ENCODE peak calls at places on chromosome 1, in ten cellular contexts. N is neural crest cell; U is colonic mucosa; H is adrenal gland; M is psoas muscle; O is esophagus squamous epithelium; S is coronary artery; F is WTC11; R is CD4-positive, alpha-beta T cell; J is brain microvascular endothelial cell. Z is an unnamed sample.
A peak's percentile ranks its signal among the peaks of the same experiment; 100 is the strongest.

GRCh38 chr1:159177273-159177907 is 6.0 kb downstream of the CADM3 start:
- DNase-seq in N (peak; percentile 49), U (peak; percentile 29), H (no peak), M (no peak), O (no peak), S (no peak), F (peak; percentile 73), R (no peak), J (peak; percentile 51), Z (no peak)

GRCh38 chr1:29341936-29342335 is 105.6 kb downstream of the PTPRU start:
- DNase-seq in N (no peak), U (no peak), H (no peak), M (no peak), O (no peak), S (no peak), F (no peak), R (no peak), J (peak; percentile 3), Z (no peak)

GRCh38 chr1:147669475-147670318 is 627 bp downstream of the ACP6 start:
- DNase-seq in N (peak; percentile 47), U (peak; percentile 60), H (peak; percentile 68), M (peak; percentile 40), O (no peak), S (peak; percentile 76), F (peak; percentile 51), R (peak; percentile 50), J (peak; percentile 34), Z (peak; percentile 94)

GRCh38 chr1:24321712-24322635 is 2.8 kb downstream of the GRHL3 start:
- DNase-seq in N (peak; percentile 25), U (peak; percentile 53), H (peak; percentile 56), M (peak; percentile 60), O (no peak), S (no peak), F (peak; percentile 65), R (peak; percentile 59), J (peak; percentile 73), Z (no peak)

GRCh38 chr1:188228623-188229022 is 1399.9 kb downstream of the PLA2G4A start:
- DNase-seq in N (no peak), U (no peak), H (no peak), M (no peak), O (no peak), S (no peak), F (no peak), R (no peak), J (no peak), Z (no peak)

GRCh38 chr1:111798580-111798979 is 42.9 kb downstream of the DDX20 start:
- DNase-seq in N (no peak), U (no peak), H (no peak), M (no peak), O (no peak), S (no peak), F (no peak), R (no peak), J (no peak), Z (no peak)

GRCh38 chr1:18109756-18110597 is 2.4 kb downstream of the IGSF21 start:
- DNase-seq in N (no peak), U (peak; percentile 81), H (peak; percentile 79), M (peak; percentile 32), O (no peak), S (no peak), F (peak; percentile 94), R (no peak), J (no peak), Z (no peak)

GRCh38 chr1:221765527-221765926 is 23.6 kb upstream of the DUSP10 start:
- DNase-seq in N (no peak), U (no peak), H (no peak), M (no peak), O (no peak), S (no peak), F (no peak), R (no peak), J (no peak), Z (no peak)

DNA sequence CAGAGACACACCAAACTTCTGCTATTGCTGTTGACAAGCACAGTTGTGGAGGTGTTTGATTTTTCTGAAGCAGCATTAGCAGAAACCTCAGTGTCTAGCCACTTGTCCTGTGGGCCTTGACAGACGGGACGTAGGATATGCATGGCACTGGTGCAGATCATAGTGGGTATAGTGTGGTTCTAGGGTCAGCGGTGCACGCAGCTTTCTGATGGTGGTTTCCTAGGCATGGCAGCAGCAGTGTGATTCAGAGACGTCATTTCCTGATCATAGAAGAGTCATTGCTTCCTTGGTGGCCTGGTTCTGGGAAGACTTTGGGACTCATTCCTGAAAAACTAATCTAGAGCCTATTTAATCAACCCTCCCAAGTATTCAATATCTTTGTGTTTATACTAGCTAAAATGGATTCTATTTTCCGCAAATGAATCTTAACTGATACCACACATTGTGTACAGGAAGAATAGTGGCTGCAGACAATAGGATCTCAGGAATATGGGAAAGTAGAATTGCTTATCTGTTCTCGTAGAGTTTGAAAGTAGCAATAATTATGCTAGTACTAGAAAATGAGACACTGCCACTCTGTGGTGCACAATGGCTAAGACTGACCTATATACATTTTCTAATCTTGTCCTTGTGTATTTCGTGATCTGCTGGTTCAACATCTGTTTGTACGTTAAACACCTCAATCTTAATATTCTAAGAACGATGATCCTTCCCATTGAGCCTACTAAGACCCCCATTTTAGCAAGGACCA is 2.8 kb upstream of the USP1 start:
- DNase-seq in N (no peak), U (no peak), H (no peak), M (no peak), O (no peak), S (no peak), F (no peak), R (no peak), J (no peak), Z (no peak)
- TF ChIP-seq CTCF in N (peak; percentile 34), U (no peak), H (no peak), M (no peak), O (no peak), S (no peak), F (no peak), R (no peak), J (peak; percentile 21), Z (peak; percentile 58)

GRCh38 chr1:15425961-15426360 is 12.3 kb upstream of the CTRC start:
- DNase-seq in N (no peak), U (no peak), H (no peak), M (no peak), O (no peak), S (no peak), F (no peak), R (no peak), J (no peak), Z (no peak)

GRCh38 chr1:15427280-15427666 is 11.0 kb upstream of the CTRC start:
- DNase-seq in N (no peak), U (no peak), H (no peak), M (no peak), O (no peak), S (no peak), F (no peak), R (no peak), J (no peak), Z (no peak)

GRCh38 chr1:15425521-15425920 is 12.7 kb upstream of the CTRC start:
- DNase-seq in N (no peak), U (no peak), H (no peak), M (no peak), O (no peak), S (no peak), F (no peak), R (no peak), J (no peak), Z (no peak)

GRCh38 chr1:15424981-15425380 is 13.3 kb upstream of the CTRC start:
- DNase-seq in N (no peak), U (no peak), H (no peak), M (no peak), O (no peak), S (no peak), F (no peak), R (no peak), J (no peak), Z (no peak)

GRCh38 chr1:15426492-15427279 is 11.6 kb upstream of the CTRC start:
- DNase-seq in N (no peak), U (peak; percentile 81), H (peak; percentile 81), M (no peak), O (no peak), S (no peak), F (no peak), R (no peak), J (no peak), Z (no peak)
- TF ChIP-seq CTCF in N (no peak), U (peak; percentile 41), H (peak; percentile 60), M (no peak), O (no peak), S (no peak), F (no peak), R (no peak), J (peak; percentile 3), Z (no peak)

GRCh38 chr1:105210747-105211146 is 1461.0 kb downstream of the AMY1C start:
- DNase-seq in N (no peak), U (no peak), H (no peak), M (no peak), O (no peak), S (no peak), F (no peak), R (no peak), J (no peak), Z (no peak)
- TF ChIP-seq CTCF in N (no peak), U (no peak), H (no peak), M (no peak), O (no peak), S (no peak), F (no peak), R (no peak), J (no peak), Z (no peak)

GRCh38 chr1:230401096-230401495 is 25.0 kb downstream of the PGBD5 start:
- DNase-seq in N (no peak), U (no peak), H (no peak), M (no peak), O (no peak), S (no peak), F (no peak), R (no peak), J (no peak), Z (no peak)

GRCh38 chr1:230400007-230400344 is 26.2 kb downstream of the PGBD5 start:
- DNase-seq in N (no peak), U (no peak), H (no peak), M (no peak), O (no peak), S (no peak), F (peak; percentile 46), R (no peak), J (no peak), Z (no peak)

GRCh38 chr1:230407351-230407750 is 18.8 kb downstream of the PGBD5 start:
- DNase-seq in N (no peak), U (no peak), H (no peak), M (no peak), O (no peak), S (no peak), F (no peak), R (no peak), J (no peak), Z (no peak)

GRCh38 chr1:230401763-230402294 is 24.3 kb downstream of the PGBD5 start:
- DNase-seq in N (no peak), U (no peak), H (no peak), M (no peak), O (no peak), S (no peak), F (no peak), R (no peak), J (no peak), Z (no peak)

DNA sequence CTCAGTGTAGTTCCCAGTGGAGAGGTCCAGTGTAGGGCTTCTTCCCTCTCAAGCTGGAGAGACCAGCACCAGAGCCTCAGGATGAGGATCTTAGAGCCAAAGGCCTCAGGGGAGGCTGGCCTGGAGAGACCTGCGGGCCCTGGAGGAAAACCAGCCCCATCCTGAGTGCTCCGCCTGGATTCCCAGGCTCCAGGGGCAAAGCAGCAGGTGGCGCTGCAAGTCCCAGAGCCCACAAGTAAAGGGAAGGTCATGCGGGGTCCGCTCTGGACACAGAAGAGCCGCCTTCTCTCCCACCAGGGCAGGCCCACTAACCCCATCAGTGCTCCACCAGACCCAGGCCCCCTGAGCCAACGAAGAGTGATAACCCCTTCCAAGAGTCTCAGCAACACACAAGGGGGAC is 22.7 kb downstream of the PGBD5 start:
- DNase-seq in N (no peak), U (no peak), H (no peak), M (no peak), O (no peak), S (peak; percentile 29), F (peak; percentile 61), R (no peak), J (no peak), Z (no peak)
- TF ChIP-seq CTCF in N (no peak), U (no peak), H (no peak), M (no peak), O (no peak), S (no peak), F (peak; percentile 24), R (no peak), J (no peak), Z (no peak)

Z was measured in chondrocyte.